ENCODE peak calls at places on chromosome 9, in ten cellular contexts. B, E, J, X, K, M, G, H, I and C are unnamed samples.

GRCh38 chr9:103999375-104000062 is 94.6 kb upstream of the SMC2 start:
- DNase-seq in B (no peak), E (no peak), J (no peak), X (no peak), K (no peak), M (no peak), G (no peak), H (peak), I (no peak), C (peak)

GRCh38 chr9:26260238-26260637 is 582.0 kb upstream of the TUSC1 start:
- DNase-seq in B (no peak), E (no peak), J (peak), X (no peak), K (no peak), M (no peak), G (no peak), H (no peak), I (no peak), C (no peak)

GRCh38 chr9:127835930-127836586 is 18.4 kb downstream of the ENG start:
- DNase-seq in B (no peak), E (peak), J (no peak), X (no peak), K (no peak), M (no peak), G (no peak), H (peak), I (no peak), C (no peak)

GRCh38 chr9:87853843-87854242 is 28.8 kb upstream of the SPATA31E1 start:
- DNase-seq in B (no peak), E (no peak), J (no peak), X (no peak), K (no peak), M (no peak), G (no peak), H (no peak), I (no peak), C (no peak)

GRCh38 chr9:130399768-130400167 is 45.0 kb upstream of the ASS1 start:
- DNase-seq in B (no peak), E (no peak), J (no peak), X (no peak), K (no peak), M (no peak), G (no peak), H (no peak), I (no peak), C (no peak)

GRCh38 chr9:35733109-35733541 is 659 bp downstream of the CREB3 start:
- DNase-seq in B (no peak), E (no peak), J (peak), X (no peak), K (peak), M (peak), G (no peak), H (no peak), I (no peak), C (no peak)

GRCh38 chr9:114035845-114036785 is 42.0 kb downstream of the AMBP start:
- DNase-seq in B (no peak), E (no peak), J (no peak), X (no peak), K (no peak), M (no peak), G (no peak), H (no peak), I (no peak), C (no peak)

GRCh38 chr9:16602494-16602893 is 268.0 kb downstream of the BNC2 start:
- DNase-seq in B (no peak), E (no peak), J (no peak), X (no peak), K (no peak), M (no peak), G (no peak), H (no peak), I (no peak), C (no peak)

GRCh38 chr9:107530682-107531081 is 41.1 kb upstream of the KLF4 start:
- DNase-seq in B (no peak), E (no peak), J (no peak), X (no peak), K (no peak), M (no peak), G (no peak), H (no peak), I (no peak), C (no peak)

GRCh38 chr9:124594215-124594614 is 87.0 kb upstream of the NR5A1 start:
- DNase-seq in B (no peak), E (no peak), J (no peak), X (no peak), K (no peak), M (no peak), G (no peak), H (no peak), I (no peak), C (no peak)

GRCh38 chr9:100427366-100428263 is 672 bp downstream of the MSANTD3 start:
- DNase-seq in B (no peak), E (peak), J (peak), X (peak), K (peak), M (peak), G (peak), H (peak), I (no peak), C (peak)